ENCODE peak calls at places on chromosomes 16 and 17, in ten cellular contexts. One of them, this sample, is unnamed.

GRCh38 chr16:51994597-51994996 is 552.3 kb downstream of the TOX3 start:
- DNase-seq in B cell: no peak
- DNase-seq in colonic mucosa: peak
- DNase-seq in NB4: no peak
- DNase-seq in MM.1S: peak
- DNase-seq in WTC11: no peak
- DNase-seq in activated CD8-positive, alpha-beta T cell treated with anti-CD3 and anti-CD28 coated beads for 36 hours: no peak
- DNase-seq in nephron progenitor cell: no peak
- DNase-seq in AG04450: no peak
- DNase-seq in mucosa of descending colon: no peak
- DNase-seq in this sample: no peak

GRCh38 chr17:32518856-32519768 is 32.3 kb downstream of the CDK5R1 start:
- DNase-seq in activated CD8-positive, alpha-beta T cell treated with anti-CD3 and anti-CD28 coated beads for 36 hours: peak
- DNase-seq in colonic mucosa: peak
- DNase-seq in mucosa of descending colon: peak
- DNase-seq in MM.1S: no peak
- DNase-seq in NB4: peak
- DNase-seq in nephron progenitor cell: peak
- DNase-seq in AG04450: no peak
- DNase-seq in WTC11: peak
- DNase-seq in B cell: peak
- DNase-seq in this sample: peak

GRCh38 chr17:48542114-48542955 is 2.6 kb downstream of the HOXB2 start:
- DNase-seq in B cell: peak
- DNase-seq in MM.1S: no peak
- DNase-seq in WTC11: no peak
- DNase-seq in AG04450: no peak
- DNase-seq in colonic mucosa: no peak
- DNase-seq in mucosa of descending colon: peak
- DNase-seq in nephron progenitor cell: peak
- DNase-seq in NB4: no peak
- DNase-seq in activated CD8-positive, alpha-beta T cell treated with anti-CD3 and anti-CD28 coated beads for 36 hours: peak
- DNase-seq in this sample: no peak

GRCh38 chr17:64130559-64131001 is 636 bp upstream of the ERN1 start:
- DNase-seq in MM.1S: no peak
- DNase-seq in colonic mucosa: peak
- DNase-seq in nephron progenitor cell: no peak
- DNase-seq in AG04450: no peak
- DNase-seq in B cell: no peak
- DNase-seq in WTC11: no peak
- DNase-seq in activated CD8-positive, alpha-beta T cell treated with anti-CD3 and anti-CD28 coated beads for 36 hours: peak
- DNase-seq in mucosa of descending colon: peak
- DNase-seq in NB4: no peak
- DNase-seq in this sample: peak

GRCh38 chr16:20410153-20410723 is 904 bp downstream of the ACSM5 start:
- DNase-seq in NB4: no peak
- DNase-seq in B cell: no peak
- DNase-seq in WTC11: no peak
- DNase-seq in MM.1S: no peak
- DNase-seq in activated CD8-positive, alpha-beta T cell treated with anti-CD3 and anti-CD28 coated beads for 36 hours: no peak
- DNase-seq in AG04450: no peak
- DNase-seq in colonic mucosa: no peak
- DNase-seq in nephron progenitor cell: no peak
- DNase-seq in mucosa of descending colon: no peak
- DNase-seq in this sample: peak

GRCh38 chr16:2584742-2585650 is 47.2 kb downstream of the PDPK1 start:
- DNase-seq in colonic mucosa: no peak
- DNase-seq in AG04450: no peak
- DNase-seq in nephron progenitor cell: no peak
- DNase-seq in WTC11: no peak
- DNase-seq in mucosa of descending colon: peak
- DNase-seq in B cell: no peak
- DNase-seq in MM.1S: no peak
- DNase-seq in NB4: no peak
- DNase-seq in activated CD8-positive, alpha-beta T cell treated with anti-CD3 and anti-CD28 coated beads for 36 hours: no peak
- DNase-seq in this sample: no peak

GRCh38 chr16:72455743-72456659 is 284.0 kb upstream of the PMFBP1 start:
- DNase-seq in NB4: no peak
- DNase-seq in activated CD8-positive, alpha-beta T cell treated with anti-CD3 and anti-CD28 coated beads for 36 hours: no peak
- DNase-seq in AG04450: no peak
- DNase-seq in nephron progenitor cell: no peak
- DNase-seq in WTC11: no peak
- DNase-seq in MM.1S: peak
- DNase-seq in colonic mucosa: peak
- DNase-seq in mucosa of descending colon: peak
- DNase-seq in B cell: no peak
- DNase-seq in this sample: no peak

GRCh38 chr16:51510416-51510815 is 359.3 kb upstream of the SALL1 start:
- DNase-seq in activated CD8-positive, alpha-beta T cell treated with anti-CD3 and anti-CD28 coated beads for 36 hours: no peak
- DNase-seq in NB4: no peak
- DNase-seq in MM.1S: no peak
- DNase-seq in mucosa of descending colon: no peak
- DNase-seq in AG04450: no peak
- DNase-seq in B cell: no peak
- DNase-seq in WTC11: no peak
- DNase-seq in nephron progenitor cell: no peak
- DNase-seq in colonic mucosa: no peak
- DNase-seq in this sample: no peak

GRCh38 chr17:11485336-11485735 is 112.9 kb upstream of the DNAH9 start:
- DNase-seq in mucosa of descending colon: no peak
- DNase-seq in AG04450: no peak
- DNase-seq in nephron progenitor cell: no peak
- DNase-seq in MM.1S: no peak
- DNase-seq in WTC11: no peak
- DNase-seq in B cell: no peak
- DNase-seq in activated CD8-positive, alpha-beta T cell treated with anti-CD3 and anti-CD28 coated beads for 36 hours: no peak
- DNase-seq in NB4: no peak
- DNase-seq in colonic mucosa: no peak
- DNase-seq in this sample: no peak

GRCh38 chr17:64781394-64781793 is 119.3 kb upstream of the SMURF2 start:
- DNase-seq in WTC11: peak
- DNase-seq in MM.1S: peak
- DNase-seq in mucosa of descending colon: peak
- DNase-seq in B cell: peak
- DNase-seq in AG04450: no peak
- DNase-seq in activated CD8-positive, alpha-beta T cell treated with anti-CD3 and anti-CD28 coated beads for 36 hours: peak
- DNase-seq in nephron progenitor cell: peak
- DNase-seq in colonic mucosa: peak
- DNase-seq in NB4: peak
- DNase-seq in this sample: no peak

GRCh38 chr16:85847681-85848601 is 48.4 kb downstream of the COX4I1 start:
- DNase-seq in colonic mucosa: no peak
- DNase-seq in NB4: peak
- DNase-seq in B cell: no peak
- DNase-seq in MM.1S: no peak
- DNase-seq in mucosa of descending colon: no peak
- DNase-seq in activated CD8-positive, alpha-beta T cell treated with anti-CD3 and anti-CD28 coated beads for 36 hours: no peak
- DNase-seq in nephron progenitor cell: no peak
- DNase-seq in WTC11: no peak
- DNase-seq in AG04450: no peak
- DNase-seq in this sample: no peak

GRCh38 chr16:72956124-72957064 is 91.5 kb downstream of the ZFHX3 start:
- DNase-seq in NB4: no peak
- DNase-seq in B cell: no peak
- DNase-seq in mucosa of descending colon: no peak
- DNase-seq in WTC11: no peak
- DNase-seq in MM.1S: no peak
- DNase-seq in AG04450: no peak
- DNase-seq in colonic mucosa: no peak
- DNase-seq in nephron progenitor cell: no peak
- DNase-seq in activated CD8-positive, alpha-beta T cell treated with anti-CD3 and anti-CD28 coated beads for 36 hours: no peak
- DNase-seq in this sample: no peak

GRCh38 chr16:35195864-35196216 is 1736.4 kb downstream of the TP53TG3F start:
- DNase-seq in NB4: no peak
- DNase-seq in AG04450: no peak
- DNase-seq in mucosa of descending colon: peak
- DNase-seq in WTC11: no peak
- DNase-seq in nephron progenitor cell: no peak
- DNase-seq in colonic mucosa: no peak
- DNase-seq in activated CD8-positive, alpha-beta T cell treated with anti-CD3 and anti-CD28 coated beads for 36 hours: no peak
- DNase-seq in B cell: no peak
- DNase-seq in MM.1S: no peak
- DNase-seq in this sample: no peak

GRCh38 chr16:11016993-11017392 is 72.6 kb downstream of the CLEC16A start:
- DNase-seq in AG04450: no peak
- DNase-seq in NB4: no peak
- DNase-seq in MM.1S: no peak
- DNase-seq in colonic mucosa: peak
- DNase-seq in activated CD8-positive, alpha-beta T cell treated with anti-CD3 and anti-CD28 coated beads for 36 hours: peak
- DNase-seq in B cell: no peak
- DNase-seq in mucosa of descending colon: peak
- DNase-seq in nephron progenitor cell: no peak
- DNase-seq in WTC11: no peak
- DNase-seq in this sample: no peak

GRCh38 chr16:87233928-87234327 is 83.3 kb downstream of the C16orf95 start:
- DNase-seq in AG04450: no peak
- DNase-seq in nephron progenitor cell: no peak
- DNase-seq in colonic mucosa: no peak
- DNase-seq in MM.1S: no peak
- DNase-seq in activated CD8-positive, alpha-beta T cell treated with anti-CD3 and anti-CD28 coated beads for 36 hours: no peak
- DNase-seq in B cell: no peak
- DNase-seq in WTC11: peak
- DNase-seq in mucosa of descending colon: no peak
- DNase-seq in NB4: peak
- DNase-seq in this sample: no peak
- TF ChIP-seq CTCF in AG04450: peak
- TF ChIP-seq CTCF in nephron progenitor cell: peak
- TF ChIP-seq CTCF in colonic mucosa: no peak
- TF ChIP-seq CTCF in MM.1S: no peak
- TF ChIP-seq CTCF in activated CD8-positive, alpha-beta T cell treated with anti-CD3 and anti-CD28 coated beads for 36 hours: no peak
- TF ChIP-seq CTCF in B cell: no peak
- TF ChIP-seq CTCF in WTC11: no peak
- TF ChIP-seq CTCF in mucosa of descending colon: no peak
- TF ChIP-seq CTCF in NB4: no peak
- TF ChIP-seq CTCF in this sample: no peak

GRCh38 chr16:25143898-25144297 is 32.4 kb downstream of the LCMT1 start:
- DNase-seq in WTC11: peak
- DNase-seq in activated CD8-positive, alpha-beta T cell treated with anti-CD3 and anti-CD28 coated beads for 36 hours: no peak
- DNase-seq in nephron progenitor cell: no peak
- DNase-seq in NB4: no peak
- DNase-seq in B cell: no peak
- DNase-seq in AG04450: no peak
- DNase-seq in MM.1S: no peak
- DNase-seq in colonic mucosa: no peak
- DNase-seq in mucosa of descending colon: no peak
- DNase-seq in this sample: no peak
- TF ChIP-seq CTCF in WTC11: peak
- TF ChIP-seq CTCF in activated CD8-positive, alpha-beta T cell treated with anti-CD3 and anti-CD28 coated beads for 36 hours: peak
- TF ChIP-seq CTCF in nephron progenitor cell: peak
- TF ChIP-seq CTCF in NB4: peak
- TF ChIP-seq CTCF in B cell: no peak
- TF ChIP-seq CTCF in AG04450: peak
- TF ChIP-seq CTCF in MM.1S: peak
- TF ChIP-seq CTCF in colonic mucosa: no peak
- TF ChIP-seq CTCF in mucosa of descending colon: peak
- TF ChIP-seq CTCF in this sample: no peak

DNA sequence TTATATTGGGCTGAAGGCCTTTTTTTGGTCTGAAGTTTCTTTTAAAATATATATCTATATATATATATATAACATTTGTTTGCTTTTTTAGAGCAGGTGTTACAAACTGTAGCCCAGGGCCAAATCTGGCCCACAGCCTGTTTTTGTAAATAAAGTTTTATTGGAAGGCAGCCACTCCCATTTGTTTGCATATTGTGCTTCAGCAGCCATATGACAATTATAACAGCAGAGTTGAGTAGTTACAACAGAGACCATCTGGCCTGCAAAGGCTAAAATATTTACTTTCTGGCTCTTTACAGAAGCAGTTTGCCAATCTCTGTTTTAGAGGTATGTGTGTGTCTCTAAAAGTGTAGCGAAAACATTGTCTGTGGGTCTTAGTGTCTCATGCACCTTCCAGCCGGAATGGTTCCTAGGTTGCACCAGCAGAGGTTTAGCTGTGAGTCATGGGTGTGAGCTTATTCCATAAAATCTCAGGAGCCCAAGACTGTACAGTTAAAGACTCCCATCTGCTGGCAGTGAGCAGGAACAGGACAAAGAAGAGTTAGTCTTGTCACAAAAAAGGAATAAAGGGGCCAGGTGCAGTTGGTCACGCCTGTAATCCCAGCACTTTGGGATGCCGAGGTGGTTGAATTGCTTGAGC is 23.8 kb downstream of the LCMT1 start:
- DNase-seq in AG04450: peak
- DNase-seq in NB4: no peak
- DNase-seq in nephron progenitor cell: no peak
- DNase-seq in colonic mucosa: peak
- DNase-seq in MM.1S: no peak
- DNase-seq in WTC11: no peak
- DNase-seq in mucosa of descending colon: no peak
- DNase-seq in B cell: no peak
- DNase-seq in activated CD8-positive, alpha-beta T cell treated with anti-CD3 and anti-CD28 coated beads for 36 hours: no peak
- DNase-seq in this sample: no peak
- TF ChIP-seq CTCF in AG04450: peak
- TF ChIP-seq CTCF in NB4: no peak
- TF ChIP-seq CTCF in nephron progenitor cell: no peak
- TF ChIP-seq CTCF in colonic mucosa: peak
- TF ChIP-seq CTCF in MM.1S: no peak
- TF ChIP-seq CTCF in WTC11: no peak
- TF ChIP-seq CTCF in mucosa of descending colon: no peak
- TF ChIP-seq CTCF in B cell: no peak
- TF ChIP-seq CTCF in activated CD8-positive, alpha-beta T cell treated with anti-CD3 and anti-CD28 coated beads for 36 hours: no peak
- TF ChIP-seq CTCF in this sample: no peak

GRCh38 chr17:21039839-21040575 is 2.8 kb downstream of the USP22 start:
- DNase-seq in AG04450: no peak
- DNase-seq in mucosa of descending colon: no peak
- DNase-seq in WTC11: no peak
- DNase-seq in NB4: peak
- DNase-seq in nephron progenitor cell: no peak
- DNase-seq in B cell: peak
- DNase-seq in MM.1S: peak
- DNase-seq in activated CD8-positive, alpha-beta T cell treated with anti-CD3 and anti-CD28 coated beads for 36 hours: peak
- DNase-seq in colonic mucosa: peak
- DNase-seq in this sample: no peak
- TF ChIP-seq CTCF in AG04450: peak
- TF ChIP-seq CTCF in mucosa of descending colon: no peak
- TF ChIP-seq CTCF in WTC11: no peak
- TF ChIP-seq CTCF in NB4: peak
- TF ChIP-seq CTCF in nephron progenitor cell: no peak
- TF ChIP-seq CTCF in B cell: peak
- TF ChIP-seq CTCF in MM.1S: peak
- TF ChIP-seq CTCF in activated CD8-positive, alpha-beta T cell treated with anti-CD3 and anti-CD28 coated beads for 36 hours: peak
- TF ChIP-seq CTCF in colonic mucosa: no peak
- TF ChIP-seq CTCF in this sample: peak